ENCODE peak calls at places on chromosomes 3 and 15, in five cellular contexts. One of them, this sample, is unnamed. For H3K4me1, the result is how much of the 10 kb centered on the place peaks cover.

GRCh38 chr3:44184319-44184953 is 57.2 kb upstream of the TOPAZ1 start:
- DNase-seq in endodermal cell: peak
- DNase-seq in GM23338: peak
- DNase-seq in thoracic aorta: no peak
- DNase-seq in PC-3: no peak
- DNase-seq in this sample: no peak

GRCh38 chr3:184757010-184757651 is 45.3 kb upstream of the MAGEF1 start:
- DNase-seq in endodermal cell: peak
- DNase-seq in GM23338: peak
- DNase-seq in thoracic aorta: no peak
- DNase-seq in PC-3: no peak
- DNase-seq in this sample: peak

GRCh38 chr15:47750030-47750739 is 32.9 kb downstream of the SEMA6D start:
- DNase-seq in endodermal cell: peak
- DNase-seq in GM23338: no peak
- DNase-seq in thoracic aorta: no peak
- DNase-seq in PC-3: peak
- DNase-seq in this sample: peak

GRCh38 chr3:124281453-124282316 is 289.8 kb upstream of the ROPN1 start:
- DNase-seq in endodermal cell: peak
- DNase-seq in GM23338: peak
- DNase-seq in thoracic aorta: no peak
- DNase-seq in PC-3: peak
- DNase-seq in this sample: no peak

GRCh38 chr3:186818956-186819355 is 12.7 kb upstream of the RFC4 start:
- DNase-seq in endodermal cell: peak
- DNase-seq in GM23338: no peak
- DNase-seq in thoracic aorta: no peak
- DNase-seq in PC-3: no peak
- DNase-seq in this sample: no peak

GRCh38 chr3:15557511-15557946 is 36.0 kb upstream of the COLQ start:
- DNase-seq in endodermal cell: peak
- DNase-seq in GM23338: peak
- DNase-seq in thoracic aorta: peak
- DNase-seq in PC-3: peak
- DNase-seq in this sample: peak

GRCh38 chr3:108215876-108216275 is 6.3 kb downstream of the IFT57 start:
- DNase-seq in endodermal cell: no peak
- DNase-seq in GM23338: no peak
- DNase-seq in thoracic aorta: no peak
- DNase-seq in PC-3: no peak
- DNase-seq in this sample: no peak

GRCh38 chr15:51842852-51843737 is 13.6 kb downstream of the TMOD3 start:
- DNase-seq in endodermal cell: no peak
- DNase-seq in GM23338: no peak
- DNase-seq in thoracic aorta: no peak
- DNase-seq in PC-3: peak
- DNase-seq in this sample: no peak

GRCh38 chr3:137866001-137866400 is 101.9 kb downstream of the SOX14 start:
- DNase-seq in endodermal cell: no peak
- DNase-seq in GM23338: no peak
- DNase-seq in thoracic aorta: no peak
- DNase-seq in PC-3: no peak
- DNase-seq in this sample: no peak

GRCh38 chr3:190036631-190037030 is 84.1 kb downstream of the P3H2 start:
- DNase-seq in endodermal cell: no peak
- DNase-seq in GM23338: no peak
- DNase-seq in thoracic aorta: no peak
- DNase-seq in PC-3: no peak
- DNase-seq in this sample: peak

GRCh38 chr3:36701903-36702374 is 62.4 kb downstream of the DCLK3 start:
- DNase-seq in endodermal cell: no peak
- DNase-seq in GM23338: no peak
- DNase-seq in thoracic aorta: no peak
- DNase-seq in PC-3: peak
- DNase-seq in this sample: peak

GRCh38 chr3:9780451-9780797 is 10.7 kb upstream of the CAMK1 start:
- DNase-seq in endodermal cell: no peak
- DNase-seq in GM23338: no peak
- DNase-seq in thoracic aorta: no peak
- DNase-seq in PC-3: no peak
- DNase-seq in this sample: no peak

GRCh38 chr15:82749951-82750830 is 40.5 kb upstream of the AP3B2 start:
- DNase-seq in endodermal cell: peak
- DNase-seq in GM23338: peak
- DNase-seq in thoracic aorta: peak
- DNase-seq in PC-3: peak
- DNase-seq in this sample: peak

GRCh38 chr3:22934973-22935372 is 268.2 kb upstream of the UBE2E2 start:
- DNase-seq in endodermal cell: no peak
- DNase-seq in GM23338: no peak
- DNase-seq in thoracic aorta: no peak
- DNase-seq in PC-3: no peak
- DNase-seq in this sample: no peak

GRCh38 chr15:91939432-91939831 is 85.9 kb downstream of the SLCO3A1 start:
- DNase-seq in endodermal cell: peak
- DNase-seq in GM23338: no peak
- DNase-seq in thoracic aorta: no peak
- DNase-seq in PC-3: no peak
- DNase-seq in this sample: no peak

GRCh38 chr3:16064660-16065414 is 109.6 kb upstream of the GALNT15 start:
- DNase-seq in endodermal cell: no peak
- DNase-seq in GM23338: no peak
- DNase-seq in thoracic aorta: peak
- DNase-seq in PC-3: peak
- DNase-seq in this sample: no peak

GRCh38 chr3:48435774-48436476 is 4.0 kb downstream of the CCDC51 start:
- DNase-seq in endodermal cell: peak
- DNase-seq in GM23338: peak
- DNase-seq in thoracic aorta: no peak
- DNase-seq in PC-3: peak
- DNase-seq in this sample: peak

GRCh38 chr3:40741729-40742128 is 217.0 kb downstream of the ZNF621 start:
- DNase-seq in endodermal cell: no peak
- DNase-seq in GM23338: no peak
- DNase-seq in thoracic aorta: no peak
- DNase-seq in PC-3: no peak
- DNase-seq in this sample: no peak

GRCh38 chr3:82790307-82791097 is 1029.1 kb upstream of the GBE1 start:
- DNase-seq in endodermal cell: no peak
- DNase-seq in GM23338: no peak
- DNase-seq in thoracic aorta: no peak
- DNase-seq in PC-3: no peak
- DNase-seq in this sample: no peak

GRCh38 chr3:41026394-41027177 is 172.7 kb upstream of the CTNNB1 start:
- DNase-seq in endodermal cell: peak
- DNase-seq in GM23338: peak
- DNase-seq in thoracic aorta: peak
- DNase-seq in PC-3: peak
- DNase-seq in this sample: peak

GRCh38 chr15:39743611-39744010 is 39.0 kb downstream of the FSIP1 start:
- DNase-seq in endodermal cell: no peak
- DNase-seq in GM23338: no peak
- DNase-seq in thoracic aorta: no peak
- DNase-seq in PC-3: peak
- DNase-seq in this sample: no peak

GRCh38 chr15:52491460-52491859 is 37.2 kb downstream of the MYO5A start:
- DNase-seq in endodermal cell: no peak
- DNase-seq in GM23338: no peak
- DNase-seq in thoracic aorta: no peak
- DNase-seq in PC-3: peak
- DNase-seq in this sample: no peak

GRCh38 chr3:187679638-187680396 is 9.6 kb upstream of the SST start:
- DNase-seq in endodermal cell: peak
- DNase-seq in GM23338: peak
- DNase-seq in thoracic aorta: peak
- DNase-seq in PC-3: peak
- DNase-seq in this sample: peak

GRCh38 chr3:146390967-146391366 is 78.4 kb downstream of the PLSCR2 start:
- DNase-seq in endodermal cell: no peak
- DNase-seq in GM23338: no peak
- DNase-seq in thoracic aorta: no peak
- DNase-seq in PC-3: no peak
- DNase-seq in this sample: peak

GRCh38 chr15:92624401-92624991 is 31.1 kb downstream of the FAM174B start:
- DNase-seq in endodermal cell: no peak
- DNase-seq in GM23338: no peak
- DNase-seq in thoracic aorta: no peak
- DNase-seq in PC-3: no peak
- DNase-seq in this sample: no peak

GRCh38 chr3:27289769-27290413 is 79.3 kb downstream of the NEK10 start:
- DNase-seq in endodermal cell: no peak
- DNase-seq in GM23338: no peak
- DNase-seq in thoracic aorta: no peak
- DNase-seq in PC-3: peak
- DNase-seq in this sample: no peak

GRCh38 chr3:27285668-27286067 is 83.5 kb downstream of the NEK10 start:
- DNase-seq in endodermal cell: no peak
- DNase-seq in GM23338: no peak
- DNase-seq in thoracic aorta: no peak
- DNase-seq in PC-3: no peak
- DNase-seq in this sample: no peak

GRCh38 chr3:27293954-27294353 is 75.2 kb downstream of the NEK10 start:
- DNase-seq in endodermal cell: no peak
- DNase-seq in GM23338: no peak
- DNase-seq in thoracic aorta: no peak
- DNase-seq in PC-3: peak
- DNase-seq in this sample: no peak

GRCh38 chr3:27287052-27287451 is 82.1 kb downstream of the NEK10 start:
- DNase-seq in endodermal cell: peak
- DNase-seq in GM23338: peak
- DNase-seq in thoracic aorta: no peak
- DNase-seq in PC-3: no peak
- DNase-seq in this sample: no peak

GRCh38 chr3:27290760-27291159 is 78.4 kb downstream of the NEK10 start:
- DNase-seq in endodermal cell: no peak
- DNase-seq in GM23338: no peak
- DNase-seq in thoracic aorta: no peak
- DNase-seq in PC-3: no peak
- DNase-seq in this sample: no peak
- H3K4me1 ChIP-seq in endodermal cell: under half
- H3K4me1 ChIP-seq in GM23338: under half
- H3K4me1 ChIP-seq in thoracic aorta: under half
- H3K4me1 ChIP-seq in PC-3: under half
- H3K4me1 ChIP-seq in this sample: under half

DNA sequence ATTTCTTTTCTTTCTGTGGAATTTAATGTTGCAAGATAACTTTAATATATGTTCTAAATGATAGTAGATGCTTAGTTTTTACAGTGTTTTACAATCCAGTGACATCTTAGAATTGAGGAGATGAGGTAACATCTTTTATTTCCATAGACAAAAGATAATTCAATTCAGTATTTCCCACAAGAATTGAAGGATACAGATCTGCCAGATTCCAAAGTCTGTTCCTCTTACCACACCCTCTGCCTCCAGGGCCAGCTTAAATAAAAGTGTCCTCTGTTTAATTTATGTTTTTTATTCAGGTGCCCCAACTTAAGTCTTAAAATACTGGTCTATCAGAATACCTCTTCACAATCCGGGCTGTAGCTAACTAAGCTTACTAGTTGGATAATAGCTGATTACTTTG is 6.5 kb downstream of the STT3B start:
- DNase-seq in endodermal cell: no peak
- DNase-seq in GM23338: no peak
- DNase-seq in thoracic aorta: no peak
- DNase-seq in PC-3: no peak
- DNase-seq in this sample: no peak
- H3K4me1 ChIP-seq in endodermal cell: under half
- H3K4me1 ChIP-seq in GM23338: half or more
- H3K4me1 ChIP-seq in thoracic aorta: under half
- H3K4me1 ChIP-seq in PC-3: half or more
- H3K4me1 ChIP-seq in this sample: under half

DNA sequence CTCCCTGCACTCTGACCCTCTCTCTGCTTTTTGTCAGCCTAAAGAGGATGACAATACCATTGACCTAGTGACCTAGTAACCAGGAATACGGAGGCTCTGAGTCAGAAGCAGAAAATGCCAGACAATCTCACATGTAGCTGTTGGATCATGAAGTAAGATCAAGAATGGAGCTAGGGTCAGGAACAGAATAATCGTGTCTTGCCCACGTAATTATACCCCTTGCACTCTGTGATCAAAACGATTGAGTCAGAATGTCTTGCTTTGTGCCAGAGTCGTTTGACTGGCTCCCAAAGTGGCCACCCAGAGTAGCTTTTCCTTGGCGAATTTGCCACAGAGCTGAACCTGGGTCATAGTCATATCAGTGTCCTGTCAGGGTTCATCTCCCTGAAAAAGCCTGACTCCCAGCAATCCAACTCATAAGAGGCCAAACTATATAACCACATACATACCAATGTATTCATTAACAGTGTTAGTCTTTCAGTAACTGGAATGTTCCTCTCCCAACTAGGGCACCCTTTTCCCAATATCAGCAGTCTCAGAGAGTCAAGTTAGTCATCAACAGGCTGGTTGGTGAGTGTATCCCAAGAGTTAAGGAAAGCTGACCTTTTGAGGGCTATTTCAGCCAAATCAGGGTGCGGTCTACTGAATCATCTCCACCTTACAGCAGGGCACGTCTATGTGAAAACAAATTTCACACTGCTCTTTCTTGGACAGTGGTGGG is 5.0 kb upstream of the CDV3 start:
- DNase-seq in endodermal cell: no peak
- DNase-seq in GM23338: no peak
- DNase-seq in thoracic aorta: no peak
- DNase-seq in PC-3: peak
- DNase-seq in this sample: peak
- H3K4me1 ChIP-seq in endodermal cell: under half
- H3K4me1 ChIP-seq in GM23338: under half
- H3K4me1 ChIP-seq in thoracic aorta: under half
- H3K4me1 ChIP-seq in PC-3: half or more
- H3K4me1 ChIP-seq in this sample: under half

DNA sequence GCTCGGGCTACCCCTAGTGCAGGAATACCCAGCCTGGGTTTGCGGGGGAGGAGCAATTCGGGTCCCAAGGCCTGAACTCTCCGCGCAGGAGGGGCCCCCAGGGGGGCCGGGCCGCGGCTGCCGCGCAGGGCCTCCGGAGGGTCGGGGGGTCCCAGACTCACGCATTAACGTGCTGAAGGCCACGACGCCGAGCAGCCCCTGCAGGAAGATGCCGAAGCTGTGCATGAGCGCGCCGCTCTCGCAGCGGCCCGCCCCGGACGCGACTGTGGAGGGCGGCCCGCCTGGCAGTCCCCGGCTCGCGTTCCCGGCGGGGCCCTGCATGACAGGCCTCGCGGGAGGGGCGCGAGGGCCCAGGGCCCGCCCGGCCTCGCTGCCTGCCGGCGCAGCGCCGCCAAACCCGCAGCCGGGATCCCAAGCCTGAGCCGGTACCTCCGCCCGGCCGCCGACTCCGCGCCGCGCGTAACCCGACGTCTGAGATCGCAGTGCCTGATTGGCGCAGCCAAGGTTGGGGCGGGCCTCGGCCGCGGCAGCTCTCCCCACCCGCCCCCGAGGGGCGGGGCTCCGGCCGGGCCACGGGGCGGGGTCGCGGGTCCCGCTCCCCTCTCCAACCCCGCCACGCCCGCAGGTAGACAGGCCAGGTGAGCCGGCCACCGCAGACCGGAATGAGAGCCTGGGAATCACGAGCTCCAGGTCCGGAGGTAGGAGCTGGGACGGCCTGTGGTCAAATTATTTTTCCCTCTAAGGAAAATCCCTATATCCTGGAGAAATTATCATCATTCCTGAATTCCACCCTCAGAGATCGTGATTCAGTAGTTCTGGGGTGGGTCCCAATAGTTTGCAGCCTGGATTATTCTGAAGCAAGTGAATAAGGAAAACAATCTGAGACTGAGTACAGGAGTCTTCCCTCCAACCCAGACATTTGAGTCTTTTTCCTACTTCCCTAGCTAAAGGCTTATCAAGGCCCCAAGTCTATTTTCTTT is at the start of gene STIMATE:
- DNase-seq in endodermal cell: peak
- DNase-seq in GM23338: peak
- DNase-seq in thoracic aorta: peak
- DNase-seq in PC-3: peak
- DNase-seq in this sample: peak
- H3K4me1 ChIP-seq in endodermal cell: under half
- H3K4me1 ChIP-seq in GM23338: under half
- H3K4me1 ChIP-seq in thoracic aorta: under half
- H3K4me1 ChIP-seq in PC-3: under half
- H3K4me1 ChIP-seq in this sample: under half

This sample was measured in osteoblast.